ENCODE peak calls at places on chromosomes 3 and 15, in eight cellular contexts. One of them, this sample, is unnamed.

GRCh38 chr3:119700269-119700919 is 2.4 kb upstream of the CFAP91 start:
- DNase-seq in heart right ventricle: no peak
- DNase-seq in HFF-Myc: no peak
- DNase-seq in WTC11: no peak
- DNase-seq in uterus: no peak
- DNase-seq in progenitor cell of endocrine pancreas: no peak
- DNase-seq in AG04450: no peak
- DNase-seq in cardiac muscle cell: peak
- DNase-seq in this sample: no peak

GRCh38 chr15:63221346-63221745 is 31.9 kb downstream of the RAB8B start:
- DNase-seq in heart right ventricle: no peak
- DNase-seq in HFF-Myc: no peak
- DNase-seq in WTC11: no peak
- DNase-seq in uterus: peak
- DNase-seq in progenitor cell of endocrine pancreas: no peak
- DNase-seq in AG04450: no peak
- DNase-seq in cardiac muscle cell: no peak
- DNase-seq in this sample: no peak

GRCh38 chr3:141000027-141000663 is 51.0 kb upstream of the SPSB4 start:
- DNase-seq in heart right ventricle: peak
- DNase-seq in HFF-Myc: peak
- DNase-seq in WTC11: peak
- DNase-seq in uterus: peak
- DNase-seq in progenitor cell of endocrine pancreas: peak
- DNase-seq in AG04450: peak
- DNase-seq in cardiac muscle cell: peak
- DNase-seq in this sample: peak

GRCh38 chr3:10437995-10438901 is 67.1 kb downstream of the ATP2B2 start:
- DNase-seq in heart right ventricle: no peak
- DNase-seq in HFF-Myc: no peak
- DNase-seq in WTC11: no peak
- DNase-seq in uterus: no peak
- DNase-seq in progenitor cell of endocrine pancreas: no peak
- DNase-seq in AG04450: peak
- DNase-seq in cardiac muscle cell: peak
- DNase-seq in this sample: no peak

GRCh38 chr15:61173899-61174689 is 55.0 kb downstream of the RORA start:
- DNase-seq in heart right ventricle: no peak
- DNase-seq in HFF-Myc: no peak
- DNase-seq in WTC11: no peak
- DNase-seq in uterus: no peak
- DNase-seq in progenitor cell of endocrine pancreas: no peak
- DNase-seq in AG04450: no peak
- DNase-seq in cardiac muscle cell: no peak
- DNase-seq in this sample: no peak

GRCh38 chr3:149820183-149820582 is 7.2 kb downstream of the RNF13 start:
- DNase-seq in heart right ventricle: no peak
- DNase-seq in HFF-Myc: no peak
- DNase-seq in WTC11: no peak
- DNase-seq in uterus: no peak
- DNase-seq in progenitor cell of endocrine pancreas: no peak
- DNase-seq in AG04450: no peak
- DNase-seq in cardiac muscle cell: no peak
- DNase-seq in this sample: no peak

GRCh38 chr3:172562881-172563835 is 39.9 kb upstream of the TNFSF10 start:
- DNase-seq in heart right ventricle: no peak
- DNase-seq in HFF-Myc: peak
- DNase-seq in WTC11: no peak
- DNase-seq in uterus: peak
- DNase-seq in progenitor cell of endocrine pancreas: no peak
- DNase-seq in AG04450: peak
- DNase-seq in cardiac muscle cell: peak
- DNase-seq in this sample: peak

GRCh38 chr3:171569571-171570132 is 109.4 kb upstream of the TNIK start:
- DNase-seq in heart right ventricle: no peak
- DNase-seq in HFF-Myc: no peak
- DNase-seq in WTC11: no peak
- DNase-seq in uterus: no peak
- DNase-seq in progenitor cell of endocrine pancreas: no peak
- DNase-seq in AG04450: no peak
- DNase-seq in cardiac muscle cell: no peak
- DNase-seq in this sample: no peak

GRCh38 chr15:49697121-49697520 is 76.3 kb downstream of the DTWD1 start:
- DNase-seq in heart right ventricle: no peak
- DNase-seq in HFF-Myc: no peak
- DNase-seq in WTC11: no peak
- DNase-seq in uterus: no peak
- DNase-seq in progenitor cell of endocrine pancreas: no peak
- DNase-seq in AG04450: no peak
- DNase-seq in cardiac muscle cell: no peak
- DNase-seq in this sample: no peak

GRCh38 chr3:51386852-51387229 is 1.8 kb downstream of the MANF start:
- DNase-seq in heart right ventricle: no peak
- DNase-seq in HFF-Myc: no peak
- DNase-seq in WTC11: no peak
- DNase-seq in uterus: no peak
- DNase-seq in progenitor cell of endocrine pancreas: no peak
- DNase-seq in AG04450: no peak
- DNase-seq in cardiac muscle cell: no peak
- DNase-seq in this sample: no peak

GRCh38 chr3:101310580-101311375 is 9.6 kb downstream of the IMPG2 start:
- DNase-seq in heart right ventricle: no peak
- DNase-seq in HFF-Myc: peak
- DNase-seq in WTC11: no peak
- DNase-seq in uterus: peak
- DNase-seq in progenitor cell of endocrine pancreas: no peak
- DNase-seq in AG04450: peak
- DNase-seq in cardiac muscle cell: peak
- DNase-seq in this sample: no peak

GRCh38 chr3:114192141-114192540 is 13.3 kb upstream of the DRD3 start:
- DNase-seq in heart right ventricle: no peak
- DNase-seq in HFF-Myc: no peak
- DNase-seq in WTC11: no peak
- DNase-seq in uterus: no peak
- DNase-seq in progenitor cell of endocrine pancreas: no peak
- DNase-seq in AG04450: no peak
- DNase-seq in cardiac muscle cell: no peak
- DNase-seq in this sample: no peak

GRCh38 chr3:162165346-162165745 is 668.7 kb downstream of the OTOL1 start:
- DNase-seq in heart right ventricle: no peak
- DNase-seq in HFF-Myc: no peak
- DNase-seq in WTC11: no peak
- DNase-seq in uterus: no peak
- DNase-seq in progenitor cell of endocrine pancreas: no peak
- DNase-seq in AG04450: no peak
- DNase-seq in cardiac muscle cell: no peak
- DNase-seq in this sample: no peak

GRCh38 chr3:69092030-69092513 is 7.3 kb downstream of the ARL6IP5 start:
- DNase-seq in heart right ventricle: no peak
- DNase-seq in HFF-Myc: no peak
- DNase-seq in WTC11: no peak
- DNase-seq in uterus: no peak
- DNase-seq in progenitor cell of endocrine pancreas: no peak
- DNase-seq in AG04450: no peak
- DNase-seq in cardiac muscle cell: no peak
- DNase-seq in this sample: peak

GRCh38 chr3:11212784-11213183 is 58.5 kb downstream of the HRH1 start:
- DNase-seq in heart right ventricle: no peak
- DNase-seq in HFF-Myc: no peak
- DNase-seq in WTC11: no peak
- DNase-seq in uterus: no peak
- DNase-seq in progenitor cell of endocrine pancreas: no peak
- DNase-seq in AG04450: no peak
- DNase-seq in cardiac muscle cell: no peak
- DNase-seq in this sample: no peak

GRCh38 chr15:29611057-29611456 is 211.2 kb downstream of the TJP1 start:
- DNase-seq in heart right ventricle: no peak
- DNase-seq in HFF-Myc: no peak
- DNase-seq in WTC11: no peak
- DNase-seq in uterus: no peak
- DNase-seq in progenitor cell of endocrine pancreas: no peak
- DNase-seq in AG04450: no peak
- DNase-seq in cardiac muscle cell: no peak
- DNase-seq in this sample: no peak

GRCh38 chr15:101611580-101612299 is 40.4 kb downstream of the TM2D3 start:
- DNase-seq in heart right ventricle: no peak
- DNase-seq in HFF-Myc: no peak
- DNase-seq in WTC11: no peak
- DNase-seq in uterus: no peak
- DNase-seq in progenitor cell of endocrine pancreas: no peak
- DNase-seq in AG04450: no peak
- DNase-seq in cardiac muscle cell: no peak
- DNase-seq in this sample: no peak
- TF ChIP-seq CTCF in heart right ventricle: no peak
- TF ChIP-seq CTCF in HFF-Myc: no peak
- TF ChIP-seq CTCF in WTC11: no peak
- TF ChIP-seq CTCF in uterus: no peak
- TF ChIP-seq CTCF in progenitor cell of endocrine pancreas: no peak
- TF ChIP-seq CTCF in AG04450: no peak
- TF ChIP-seq CTCF in cardiac muscle cell: no peak
- TF ChIP-seq CTCF in this sample: no peak

GRCh38 chr15:55526559-55527036 is 18.6 kb upstream of the DNAAF4 start:
- DNase-seq in heart right ventricle: no peak
- DNase-seq in HFF-Myc: peak
- DNase-seq in WTC11: no peak
- DNase-seq in uterus: no peak
- DNase-seq in progenitor cell of endocrine pancreas: no peak
- DNase-seq in AG04450: peak
- DNase-seq in cardiac muscle cell: peak
- DNase-seq in this sample: no peak
- TF ChIP-seq CTCF in heart right ventricle: peak
- TF ChIP-seq CTCF in HFF-Myc: peak
- TF ChIP-seq CTCF in WTC11: peak
- TF ChIP-seq CTCF in uterus: no peak
- TF ChIP-seq CTCF in progenitor cell of endocrine pancreas: peak
- TF ChIP-seq CTCF in AG04450: peak
- TF ChIP-seq CTCF in cardiac muscle cell: peak
- TF ChIP-seq CTCF in this sample: peak

GRCh38 chr15:93462690-93463089 is 373.7 kb upstream of the RGMA start:
- DNase-seq in heart right ventricle: no peak
- DNase-seq in HFF-Myc: no peak
- DNase-seq in WTC11: no peak
- DNase-seq in uterus: no peak
- DNase-seq in progenitor cell of endocrine pancreas: no peak
- DNase-seq in AG04450: no peak
- DNase-seq in cardiac muscle cell: no peak
- DNase-seq in this sample: no peak
- TF ChIP-seq CTCF in heart right ventricle: no peak
- TF ChIP-seq CTCF in HFF-Myc: no peak
- TF ChIP-seq CTCF in WTC11: no peak
- TF ChIP-seq CTCF in uterus: no peak
- TF ChIP-seq CTCF in progenitor cell of endocrine pancreas: no peak
- TF ChIP-seq CTCF in AG04450: no peak
- TF ChIP-seq CTCF in cardiac muscle cell: no peak
- TF ChIP-seq CTCF in this sample: no peak

GRCh38 chr3:40719660-40720287 is 195.0 kb downstream of the ZNF621 start:
- DNase-seq in heart right ventricle: no peak
- DNase-seq in HFF-Myc: no peak
- DNase-seq in WTC11: peak
- DNase-seq in uterus: peak
- DNase-seq in progenitor cell of endocrine pancreas: no peak
- DNase-seq in AG04450: no peak
- DNase-seq in cardiac muscle cell: peak
- DNase-seq in this sample: peak
- TF ChIP-seq CTCF in heart right ventricle: peak
- TF ChIP-seq CTCF in HFF-Myc: no peak
- TF ChIP-seq CTCF in WTC11: no peak
- TF ChIP-seq CTCF in uterus: peak
- TF ChIP-seq CTCF in progenitor cell of endocrine pancreas: peak
- TF ChIP-seq CTCF in AG04450: no peak
- TF ChIP-seq CTCF in cardiac muscle cell: no peak
- TF ChIP-seq CTCF in this sample: no peak

GRCh38 chr3:15427182-15427880 is at the start of the genes EAF1 and METTL6:
- DNase-seq in heart right ventricle: peak
- DNase-seq in HFF-Myc: peak
- DNase-seq in WTC11: peak
- DNase-seq in uterus: peak
- DNase-seq in progenitor cell of endocrine pancreas: peak
- DNase-seq in AG04450: peak
- DNase-seq in cardiac muscle cell: peak
- DNase-seq in this sample: peak
- TF ChIP-seq CTCF in heart right ventricle: peak
- TF ChIP-seq CTCF in HFF-Myc: no peak
- TF ChIP-seq CTCF in WTC11: no peak
- TF ChIP-seq CTCF in uterus: peak
- TF ChIP-seq CTCF in progenitor cell of endocrine pancreas: peak
- TF ChIP-seq CTCF in AG04450: peak
- TF ChIP-seq CTCF in cardiac muscle cell: peak
- TF ChIP-seq CTCF in this sample: peak